ENCODE peak calls at places on chromosomes 4 and X, in five cellular contexts. One of them, this sample, is unnamed.
A peak's percentile ranks its signal among the peaks of the same experiment; 100 is the strongest.

GRCh38 chr4:168408620-168409019 is 71.7 kb downstream of the DDX60L start:
- DNase-seq in GM23248: peak; percentile 94
- DNase-seq in body of pancreas: peak; percentile 33
- DNase-seq in endodermal cell: no peak
- DNase-seq in A549: peak; percentile 79
- DNase-seq in this sample: no peak

GRCh38 chr4:159103406-159104131 is 690 bp downstream of the RAPGEF2 start:
- DNase-seq in GM23248: peak; percentile 80
- DNase-seq in body of pancreas: peak; percentile 38
- DNase-seq in endodermal cell: peak; percentile 80
- DNase-seq in A549: peak; percentile 15
- DNase-seq in this sample: peak; percentile 34

GRCh38 chr4:47017081-47017480 is 14.3 kb upstream of the GABRB1 start:
- DNase-seq in GM23248: no peak
- DNase-seq in body of pancreas: no peak
- DNase-seq in endodermal cell: no peak
- DNase-seq in A549: no peak
- DNase-seq in this sample: no peak

GRCh38 chrX:8848921-8849320 is 47.7 kb upstream of the FAM9A start:
- DNase-seq in GM23248: peak; percentile 39
- DNase-seq in body of pancreas: no peak
- DNase-seq in endodermal cell: no peak
- DNase-seq in A549: no peak
- DNase-seq in this sample: no peak

GRCh38 chr4:84708406-84709135 is 125.6 kb downstream of the CDS1 start:
- DNase-seq in GM23248: peak; percentile 39
- DNase-seq in body of pancreas: no peak
- DNase-seq in endodermal cell: no peak
- DNase-seq in A549: no peak
- DNase-seq in this sample: no peak

GRCh38 chrX:45621356-45622041 is 420.8 kb upstream of the DIPK2B start:
- DNase-seq in GM23248: peak; percentile 78
- DNase-seq in body of pancreas: no peak
- DNase-seq in endodermal cell: no peak
- DNase-seq in A549: no peak
- DNase-seq in this sample: no peak

GRCh38 chr4:102318526-102318925 is 26.8 kb downstream of the SLC39A8 start:
- DNase-seq in GM23248: no peak
- DNase-seq in body of pancreas: no peak
- DNase-seq in endodermal cell: no peak
- DNase-seq in A549: no peak
- DNase-seq in this sample: no peak

GRCh38 chrX:30620980-30621716 is 32.1 kb upstream of the GK start:
- DNase-seq in GM23248: peak; percentile 88
- DNase-seq in body of pancreas: no peak
- DNase-seq in endodermal cell: no peak
- DNase-seq in A549: peak; percentile 42
- DNase-seq in this sample: no peak

GRCh38 chr4:108370826-108371225 is 202.1 kb upstream of the LEF1 start:
- DNase-seq in GM23248: no peak
- DNase-seq in body of pancreas: no peak
- DNase-seq in endodermal cell: no peak
- DNase-seq in A549: no peak
- DNase-seq in this sample: no peak

GRCh38 chrX:2511326-2511725 is 10.6 kb upstream of the DHRSX start:
- DNase-seq in GM23248: no peak
- DNase-seq in body of pancreas: no peak
- DNase-seq in endodermal cell: no peak
- DNase-seq in A549: no peak
- DNase-seq in this sample: no peak

DNA sequence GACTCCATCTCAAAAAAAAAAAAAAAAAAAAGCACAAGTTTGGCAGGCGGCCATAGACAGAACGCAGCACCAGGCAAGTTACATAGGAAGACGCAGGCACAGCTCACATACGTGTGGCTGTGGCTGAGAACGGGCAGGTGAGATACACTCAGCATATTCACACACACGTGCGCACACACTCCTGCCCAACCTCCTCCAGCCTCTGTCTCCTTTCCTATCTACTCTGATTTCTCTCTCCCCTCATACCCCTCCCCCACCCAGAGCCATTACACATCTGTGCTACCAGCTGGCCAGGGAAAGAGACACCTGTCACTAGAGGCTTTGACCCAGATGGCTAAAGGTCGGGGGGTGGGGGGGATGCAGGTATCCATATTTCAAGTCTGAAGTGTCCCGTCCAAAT is 2.2 kb upstream of the SLC38A5 start:
- DNase-seq in GM23248: no peak
- DNase-seq in body of pancreas: peak; percentile 56
- DNase-seq in endodermal cell: no peak
- DNase-seq in A549: no peak
- DNase-seq in this sample: no peak
- H3K4me3 ChIP-seq in GM23248: no peak overlapping the region
- H3K4me3 ChIP-seq in body of pancreas: no peak overlapping the region
- H3K4me3 ChIP-seq in endodermal cell: no peak overlapping the region
- H3K4me3 ChIP-seq in A549: no peak overlapping the region
- H3K4me3 ChIP-seq in this sample: no peak overlapping the region

GRCh38 chr4:57282556-57283310 is 172.5 kb upstream of the IGFBP7 start:
- DNase-seq in GM23248: no peak
- DNase-seq in body of pancreas: no peak
- DNase-seq in endodermal cell: no peak
- DNase-seq in A549: no peak
- DNase-seq in this sample: no peak

GRCh38 chr4:57291911-57292310 is 181.7 kb upstream of the IGFBP7 start:
- DNase-seq in GM23248: peak; percentile 27
- DNase-seq in body of pancreas: no peak
- DNase-seq in endodermal cell: no peak
- DNase-seq in A549: no peak
- DNase-seq in this sample: no peak

DNA sequence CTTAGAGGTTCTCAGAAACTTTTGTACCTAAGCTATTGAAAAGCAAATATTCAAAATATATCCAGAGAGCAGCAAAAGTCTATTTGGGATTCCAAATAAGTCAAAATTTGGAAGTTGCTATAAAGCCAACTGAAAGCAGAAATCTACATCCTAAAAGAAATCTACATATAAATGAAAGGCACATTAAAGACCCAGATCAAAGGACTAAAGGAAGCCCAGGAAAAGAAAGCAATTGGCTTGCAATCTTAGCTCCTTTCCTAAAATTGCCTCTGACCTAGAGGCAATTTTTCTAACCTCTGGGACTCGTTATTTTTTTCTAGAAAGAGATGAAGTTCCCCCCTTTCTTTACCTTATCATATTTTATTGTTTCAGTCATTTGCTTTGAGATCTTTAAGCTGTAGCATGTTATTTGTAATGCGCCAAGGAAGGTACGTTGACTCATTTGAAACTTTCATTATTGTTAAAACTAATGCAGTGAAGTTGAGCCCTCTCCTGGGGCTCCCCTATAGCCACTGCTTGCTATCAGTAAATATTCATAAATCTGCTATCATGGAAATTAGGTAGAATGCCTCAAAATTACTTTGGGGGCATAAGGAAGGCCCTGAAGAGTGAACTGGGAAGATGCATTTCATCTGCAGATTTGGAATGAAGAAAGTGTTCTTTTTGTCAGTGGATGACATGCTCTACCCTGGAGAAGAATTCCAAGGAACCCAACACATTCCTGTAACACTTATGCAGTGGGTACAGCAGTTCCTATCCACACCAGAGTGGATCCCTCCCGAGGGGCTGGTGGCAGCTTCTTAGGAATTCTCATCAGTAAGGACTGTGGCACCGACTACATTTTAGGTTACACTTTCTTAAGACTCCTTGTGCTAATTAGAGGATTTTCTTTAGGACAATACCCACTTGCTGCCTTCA is 177.8 kb upstream of the IGFBP7 start:
- DNase-seq in GM23248: no peak
- DNase-seq in body of pancreas: no peak
- DNase-seq in endodermal cell: no peak
- DNase-seq in A549: no peak
- DNase-seq in this sample: no peak
- H3K4me3 ChIP-seq in GM23248: no peak overlapping the region
- H3K4me3 ChIP-seq in body of pancreas: no peak overlapping the region
- H3K4me3 ChIP-seq in endodermal cell: no peak overlapping the region
- H3K4me3 ChIP-seq in A549: no peak overlapping the region
- H3K4me3 ChIP-seq in this sample: no peak overlapping the region

DNA sequence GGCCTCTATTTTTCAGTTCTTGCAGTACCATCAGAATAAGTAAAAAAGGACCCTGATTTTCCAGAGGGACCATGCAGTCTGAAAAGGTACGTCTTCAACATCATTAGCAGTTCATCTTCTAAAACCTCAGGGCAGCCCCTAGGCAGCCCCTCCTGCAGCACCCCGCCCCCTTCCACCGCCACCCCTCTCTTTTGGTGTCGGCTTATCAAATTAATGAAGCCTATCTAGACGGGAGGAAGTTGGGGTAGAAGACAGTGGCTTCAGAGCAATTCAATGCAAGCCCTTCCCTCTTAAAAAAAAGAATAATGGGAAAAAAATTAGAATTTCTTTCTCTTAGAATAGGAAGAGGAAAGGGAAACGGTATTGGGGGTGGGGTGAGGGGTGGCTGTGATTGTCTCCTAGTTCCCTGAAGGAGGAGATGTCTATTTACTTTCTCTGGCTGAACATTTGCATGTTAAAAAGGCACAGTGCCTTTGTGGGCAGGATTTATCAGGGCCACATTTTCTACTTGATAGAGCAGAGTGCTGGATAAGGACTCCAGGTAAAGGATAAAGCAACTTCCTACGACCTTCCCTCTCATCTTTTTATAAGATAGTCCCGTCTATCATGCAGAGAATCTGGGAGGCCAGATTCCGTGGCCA is 159.4 kb downstream of the MGST2 start:
- DNase-seq in GM23248: no peak
- DNase-seq in body of pancreas: no peak
- DNase-seq in endodermal cell: no peak
- DNase-seq in A549: no peak
- DNase-seq in this sample: no peak
- H3K4me3 ChIP-seq in GM23248: no peak overlapping the region
- H3K4me3 ChIP-seq in body of pancreas: no peak overlapping the region
- H3K4me3 ChIP-seq in endodermal cell: peak overlapping the region; percentile 31
- H3K4me3 ChIP-seq in A549: no peak overlapping the region
- H3K4me3 ChIP-seq in this sample: no peak overlapping the region

GRCh38 chr4:19729873-19730735 is 521.6 kb upstream of the SLIT2 start:
- DNase-seq in GM23248: peak; percentile 12
- DNase-seq in body of pancreas: no peak
- DNase-seq in endodermal cell: no peak
- DNase-seq in A549: no peak
- DNase-seq in this sample: no peak

GRCh38 chr4:19736968-19737756 is 514.5 kb upstream of the SLIT2 start:
- DNase-seq in GM23248: no peak
- DNase-seq in body of pancreas: no peak
- DNase-seq in endodermal cell: no peak
- DNase-seq in A549: no peak
- DNase-seq in this sample: no peak

GRCh38 chr4:19739101-19739651 is 512.5 kb upstream of the SLIT2 start:
- DNase-seq in GM23248: peak; percentile 71
- DNase-seq in body of pancreas: no peak
- DNase-seq in endodermal cell: no peak
- DNase-seq in A549: peak; percentile 43
- DNase-seq in this sample: no peak

GRCh38 chr4:19735012-19735411 is 516.7 kb upstream of the SLIT2 start:
- DNase-seq in GM23248: peak; percentile 42
- DNase-seq in body of pancreas: no peak
- DNase-seq in endodermal cell: no peak
- DNase-seq in A549: no peak
- DNase-seq in this sample: no peak
- H3K4me3 ChIP-seq in GM23248: no peak overlapping the region
- H3K4me3 ChIP-seq in body of pancreas: no peak overlapping the region
- H3K4me3 ChIP-seq in endodermal cell: no peak overlapping the region
- H3K4me3 ChIP-seq in A549: no peak overlapping the region
- H3K4me3 ChIP-seq in this sample: no peak overlapping the region